ENCODE peak calls at places on chromosomes 16 and 17, in five cellular contexts. C, G, T, A and I are unnamed samples.

GRCh38 chr16:85954927-85955539 is 56.1 kb downstream of the IRF8 start:
- DNase-seq in T (no peak), C (no peak), G (no peak), A (no peak), I (no peak)

GRCh38 chr17:42819939-42820535 is 4.0 kb downstream of the BECN1 start:
- DNase-seq in G (peak; percentile 84), A (peak; percentile 60), C (no peak), T (peak; percentile 71), I (peak; percentile 87)

GRCh38 chr17:79997004-79997673 is 38.5 kb downstream of the TBC1D16 start:
- DNase-seq in A (no peak), G (no peak), C (no peak), T (no peak), I (no peak)

GRCh38 chr16:29848420-29849297 is 14.4 kb downstream of the CDIPT start:
- DNase-seq in C (peak; percentile 70), G (peak; percentile 77), T (peak; percentile 81), A (peak; percentile 63), I (peak; percentile 71)

GRCh38 chr16:27572711-27573110 is 22.8 kb downstream of the KATNIP start:
- DNase-seq in C (no peak), G (no peak), T (no peak), A (no peak), I (no peak)

GRCh38 chr17:70552230-70552981 is 383.1 kb downstream of the KCNJ2 start:
- DNase-seq in A (peak; percentile 75), G (peak; percentile 42), C (no peak), T (no peak), I (peak; percentile 31)

GRCh38 chr16:1871974-1872635 is at the start of gene MEIOB:
- DNase-seq in C (no peak), A (peak; percentile 16), T (no peak), G (peak; percentile 82), I (peak; percentile 67)

GRCh38 chr17:38325221-38325851 is 18.4 kb downstream of the GPR179 start:
- DNase-seq in T (no peak), C (no peak), G (no peak), A (no peak), I (no peak)

GRCh38 chr17:54882371-54882770 is 18.3 kb upstream of the TOM1L1 start:
- DNase-seq in T (no peak), G (no peak), A (no peak), C (no peak), I (no peak)

GRCh38 chr17:75411328-75412067 is 6.0 kb upstream of the GRB2 start:
- DNase-seq in G (no peak), T (no peak), C (no peak), A (no peak), I (no peak)

GRCh38 chr17:41049110-41049509 is 2.0 kb upstream of the KRTAP2-1 start:
- DNase-seq in A (no peak), C (no peak), T (no peak), G (peak; percentile 19), I (no peak)

GRCh38 chr16:2213817-2214720 is 571 bp downstream of the PGP start:
- DNase-seq in C (no peak), G (no peak), A (peak; percentile 34), T (no peak), I (peak; percentile 68)

GRCh38 chr16:49733278-49734009 is 122.5 kb downstream of the ZNF423 start:
- DNase-seq in A (no peak), G (no peak), C (no peak), T (no peak), I (no peak)

GRCh38 chr16:66740010-66740409 is 11.4 kb downstream of the DYNC1LI2 start:
- DNase-seq in T (no peak), C (no peak), G (peak; percentile 51), A (peak; percentile 54), I (peak; percentile 67)

GRCh38 chr16:69855587-69855986 is 93.5 kb downstream of the WWP2 start:
- DNase-seq in T (no peak), C (no peak), G (no peak), A (peak; percentile 66), I (no peak)

GRCh38 chr17:46848534-46848933 is 2.8 kb upstream of the WNT9B start:
- DNase-seq in T (no peak), C (no peak), A (no peak), G (no peak), I (no peak)

GRCh38 chr17:1076982-1077302 is 80.0 kb downstream of the TIMM22 start:
- DNase-seq in C (no peak), G (no peak), T (no peak), A (no peak), I (no peak)

GRCh38 chr16:69176033-69176780 is 10.8 kb upstream of the SNTB2 start:
- DNase-seq in C (no peak), T (no peak), A (peak; percentile 29), G (no peak), I (no peak)

GRCh38 chr17:69567130-69567529 is 152.6 kb downstream of the MAP2K6 start:
- DNase-seq in T (no peak), C (no peak), A (no peak), G (no peak), I (no peak)

GRCh38 chr16:85936761-85937343 is 37.9 kb downstream of the IRF8 start:
- DNase-seq in C (no peak), T (no peak), A (no peak), G (no peak), I (no peak)

GRCh38 chr16:560221-560700 is at the start of gene PRR35:
- DNase-seq in C (no peak), G (no peak), A (no peak), T (no peak), I (no peak)

GRCh38 chr17:78337244-78338109 is 22.4 kb downstream of the SOCS3 start:
- DNase-seq in A (no peak), C (no peak), T (no peak), G (peak; percentile 94), I (no peak)

GRCh38 chr16:69190046-69190588 is 3.2 kb downstream of the SNTB2 start:
- DNase-seq in G (no peak), A (no peak), T (no peak), C (no peak), I (no peak)

GRCh38 chr16:1713933-1714332 is 7.9 kb downstream of the MAPK8IP3 start:
- DNase-seq in T (no peak), G (no peak), A (no peak), C (no peak), I (no peak)

GRCh38 chr16:69276143-69277115 is 34.7 kb upstream of the VPS4A start:
- DNase-seq in C (peak; percentile 85), A (no peak), G (no peak), T (no peak), I (no peak)

GRCh38 chr17:12403881-12404398 is 261.8 kb upstream of the MYOCD start:
- DNase-seq in C (no peak), G (no peak), A (no peak), T (no peak), I (no peak)

GRCh38 chr17:41773190-41773588 is 13.3 kb downstream of the JUP start:
- DNase-seq in G (peak; percentile 90), C (peak; percentile 69), A (peak; percentile 91), T (peak; percentile 87), I (no peak)

GRCh38 chr16:67934306-67935095 is 2.1 kb downstream of the PSMB10 start:
- DNase-seq in T (no peak), G (no peak), C (no peak), A (no peak), I (no peak)

GRCh38 chr16:49129935-49130334 is 151.7 kb downstream of the CBLN1 start:
- DNase-seq in A (no peak), C (no peak), T (no peak), G (no peak), I (no peak)

GRCh38 chr17:55750750-55751641 is at the start of gene PCTP:
- DNase-seq in C (peak; percentile 93), G (peak; percentile 94), A (peak; percentile 88), T (peak; percentile 92), I (peak; percentile 91)

GRCh38 chr16:74304164-74304834 is 7.7 kb downstream of the PSMD7 start:
- DNase-seq in C (no peak), G (peak; percentile 29), T (no peak), A (no peak), I (peak; percentile 10)
- TF ChIP-seq POLR2A in C (no peak), G (no peak), T (no peak), A (no peak), I (no peak)

GRCh38 chr16:55328611-55329569 is 4.9 kb downstream of the IRX6 start:
- DNase-seq in A (no peak), G (no peak), T (no peak), C (no peak), I (no peak)
- TF ChIP-seq POLR2A in A (no peak), G (no peak), T (no peak), C (no peak), I (no peak)

GRCh38 chr17:10114931-10115535 is 83.4 kb downstream of the GAS7 start:
- DNase-seq in C (peak; percentile 99), T (peak; percentile 69), A (no peak), G (peak; percentile 57), I (no peak)
- TF ChIP-seq POLR2A in C (no peak), T (no peak), A (no peak), G (no peak), I (no peak)

DNA sequence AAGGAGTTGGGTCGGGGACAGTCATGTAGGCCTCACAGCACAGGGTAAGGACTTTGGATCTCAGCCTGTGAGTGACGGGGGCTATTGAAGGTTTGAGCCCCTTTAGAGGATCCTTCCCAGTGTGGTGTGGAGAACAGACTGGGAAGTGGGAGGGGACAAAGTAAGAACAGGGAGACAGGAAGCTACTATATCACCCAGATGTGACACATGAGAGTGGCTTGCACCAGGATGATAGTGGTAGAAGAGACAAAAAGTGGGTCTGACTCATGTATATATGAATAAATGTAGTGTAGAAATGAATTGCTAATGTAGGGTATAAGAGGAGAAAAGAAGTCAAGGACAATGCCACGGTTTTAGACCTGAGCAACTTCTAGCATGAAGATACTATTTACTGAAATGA is 4.5 kb downstream of the NUP93 start:
- DNase-seq in T (no peak), C (no peak), A (no peak), G (no peak), I (no peak)
- TF ChIP-seq POLR2A in T (no peak), C (no peak), A (no peak), G (no peak), I (no peak)